ENCODE peak calls at places on chromosomes 16 and 17, in four cellular contexts. W is HepG2, J is K562, I is GM12878. Z is an unnamed sample.

GRCh38 chr16:85639529-85640253 is 26.6 kb downstream of the GSE1 start:
- DNase-seq in J (no peak), W (no peak), I (no peak), Z (no peak)

GRCh38 chr16:84774810-84775209 is 45.0 kb upstream of the CRISPLD2 start:
- DNase-seq in W (no peak), J (no peak), I (no peak), Z (peak)

GRCh38 chr17:42743595-42744282 is 1.1 kb downstream of the EZH1 start:
- DNase-seq in I (no peak), J (peak), W (no peak), Z (no peak)

GRCh38 chr16:2821483-2822157 is 4.6 kb downstream of the PRSS21 start:
- DNase-seq in W (no peak), I (no peak), J (no peak), Z (no peak)

GRCh38 chr17:77373298-77374169 is 232.8 kb downstream of the SEC14L1 start:
- DNase-seq in J (no peak), W (no peak), I (no peak), Z (no peak)

GRCh38 chr17:2071421-2072281 is 16.7 kb downstream of the HIC1 start:
- DNase-seq in I (no peak), J (no peak), W (no peak), Z (peak)

GRCh38 chr17:40317345-40317873 is 8.4 kb downstream of the RARA start:
- DNase-seq in I (no peak), J (peak), W (peak), Z (peak)

GRCh38 chr16:49464877-49465504 is 91.4 kb downstream of the C16orf78 start:
- DNase-seq in I (no peak), W (no peak), J (peak), Z (no peak)

GRCh38 chr17:57372156-57372555 is 115.8 kb downstream of the MSI2 start:
- DNase-seq in W (peak), I (no peak), J (no peak), Z (peak)

GRCh38 chr17:49224997-49225337 is 5.6 kb downstream of the PHOSPHO1 start:
- DNase-seq in I (no peak), W (no peak), J (no peak), Z (no peak)
- TF ChIP-seq MYC in I (no peak), W (no peak), J (no peak), Z (no peak)

GRCh38 chr17:29740017-29740416 is 117.3 kb upstream of the CORO6 start:
- DNase-seq in J (no peak), W (peak), I (no peak), Z (peak)
- H3K9ac ChIP-seq in J (peak), W (peak), I (no peak), Z (no peak)

GRCh38 chr17:82232322-82232785 is 3.5 kb downstream of the SLC16A3 start:
- DNase-seq in J (no peak), I (no peak), W (no peak), Z (no peak)
- H3K27ac ChIP-seq in J (peak), I (no peak), W (peak), Z (no peak)

GRCh38 chr16:56301391-56301850 is 110.1 kb downstream of the GNAO1 start:
- DNase-seq in J (no peak), I (no peak), W (no peak), Z (no peak)
- TF ChIP-seq MYC in J (no peak), I (no peak), W (no peak), Z (no peak)

DNA sequence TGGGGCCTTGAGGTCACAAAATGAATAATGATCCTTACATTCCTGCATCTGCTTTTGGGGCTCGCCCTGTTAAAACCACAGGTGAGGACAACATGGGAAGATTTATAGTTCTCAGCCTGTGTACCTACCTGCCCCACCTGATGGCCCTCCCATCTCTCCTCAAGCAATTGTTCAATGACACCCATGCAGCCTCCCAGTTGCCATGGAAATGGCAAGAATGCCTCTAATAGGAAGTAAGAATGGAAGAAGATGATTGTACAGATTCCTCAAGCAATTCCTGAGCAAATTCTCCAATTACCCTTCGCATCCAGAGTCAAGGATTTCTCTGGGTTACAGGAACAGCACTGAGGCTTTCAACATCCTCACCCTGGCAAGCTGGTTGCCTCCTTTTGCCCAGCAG is 78.6 kb upstream of the CCL2 start:
- DNase-seq in I (no peak), W (no peak), J (no peak), Z (no peak)
- H3K9ac ChIP-seq in I (no peak), W (no peak), J (no peak), Z (no peak)

GRCh38 chr16:20920799-20921198 is 20.2 kb downstream of the LYRM1 start:
- DNase-seq in J (no peak), W (no peak), I (no peak), Z (no peak)

GRCh38 chr16:20916289-20916688 is 15.7 kb downstream of the LYRM1 start:
- DNase-seq in J (no peak), W (no peak), I (no peak), Z (no peak)

GRCh38 chr16:20916927-20917326 is 16.4 kb downstream of the LYRM1 start:
- DNase-seq in J (no peak), I (no peak), W (no peak), Z (no peak)

GRCh38 chr16:20920091-20920490 is 19.5 kb downstream of the LYRM1 start:
- DNase-seq in I (no peak), J (no peak), W (no peak), Z (no peak)

GRCh38 chr16:20918486-20919239 is 18.1 kb downstream of the LYRM1 start:
- DNase-seq in W (no peak), J (peak), I (no peak), Z (no peak)
- H3K27ac ChIP-seq in W (no peak), J (peak), I (no peak), Z (no peak)